ENCODE peak calls at places on chromosome 10, in five cellular contexts. N, F, I, D and B are unnamed samples.
A peak's percentile ranks its signal among the peaks of the same experiment; 100 is the strongest.

GRCh38 chr10:44195120-44196007 is 189.5 kb downstream of the CXCL12 start:
- DNase-seq in N (no peak), F (no peak), I (peak; percentile 55), D (peak; percentile 94), B (no peak)

GRCh38 chr10:110642980-110643655 is 1.0 kb upstream of the RBM20 start:
- DNase-seq in N (no peak), F (no peak), I (no peak), D (no peak), B (peak; percentile 43)

GRCh38 chr10:102419561-102420442 is 834 bp upstream of the FBXL15 start:
- DNase-seq in N (no peak), F (peak; percentile 78), I (peak; percentile 70), D (no peak), B (peak; percentile 77)

GRCh38 chr10:26199841-26200240 is 16.7 kb upstream of the GAD2 start:
- DNase-seq in N (no peak), F (peak; percentile 69), I (no peak), D (no peak), B (no peak)

GRCh38 chr10:3397231-3397630 is 224.6 kb upstream of the PITRM1 start:
- DNase-seq in N (no peak), F (no peak), I (no peak), D (peak; percentile 40), B (no peak)

GRCh38 chr10:132270256-132270655 is 37.5 kb downstream of the STK32C start:
- DNase-seq in N (no peak), F (no peak), I (peak; percentile 8), D (no peak), B (no peak)

GRCh38 chr10:20714518-20714917 is 182.6 kb downstream of the NEBL start:
- DNase-seq in N (no peak), F (no peak), I (no peak), D (no peak), B (no peak)

GRCh38 chr10:124688889-124689670 is 55.1 kb downstream of the FAM53B start:
- DNase-seq in N (no peak), F (no peak), I (no peak), D (no peak), B (no peak)

GRCh38 chr10:132449051-132449825 is 52.2 kb downstream of the PWWP2B start:
- DNase-seq in N (no peak), F (no peak), I (peak; percentile 46), D (no peak), B (no peak)

GRCh38 chr10:43197834-43198681 is 59.8 kb downstream of the CSGALNACT2 start:
- DNase-seq in N (no peak), F (peak; percentile 50), I (no peak), D (no peak), B (peak; percentile 60)

GRCh38 chr10:92572362-92573090 is 1.4 kb downstream of the IDE start:
- DNase-seq in N (no peak), F (no peak), I (no peak), D (no peak), B (no peak)

GRCh38 chr10:98415710-98416077 is 712 bp upstream of the PYROXD2 start:
- DNase-seq in N (no peak), F (no peak), I (no peak), D (no peak), B (no peak)

GRCh38 chr10:77896058-77896457 is 30.5 kb downstream of the DLG5 start:
- DNase-seq in N (no peak), F (no peak), I (no peak), D (no peak), B (no peak)

GRCh38 chr10:78365711-78366110 is 332.0 kb downstream of the RPS24 start:
- DNase-seq in N (no peak), F (no peak), I (no peak), D (peak; percentile 16), B (no peak)

GRCh38 chr10:11685787-11686218 is 56.4 kb upstream of the ECHDC3 start:
- DNase-seq in N (peak; percentile 69), F (peak; percentile 47), I (peak; percentile 53), D (peak; percentile 24), B (no peak)

GRCh38 chr10:124403548-124403947 is 15.2 kb downstream of the OAT start:
- DNase-seq in N (peak; percentile 89), F (peak; percentile 88), I (no peak), D (peak; percentile 81), B (peak; percentile 36)

GRCh38 chr10:63692205-63692896 is 171.2 kb downstream of the REEP3 start:
- DNase-seq in N (peak; percentile 42), F (no peak), I (no peak), D (no peak), B (no peak)

GRCh38 chr10:58173391-58173790 is 94.3 kb downstream of the IPMK start:
- DNase-seq in N (no peak), F (no peak), I (no peak), D (no peak), B (no peak)

GRCh38 chr10:31508234-31508633 is 189.2 kb downstream of the ZEB1 start:
- DNase-seq in N (no peak), F (no peak), I (no peak), D (no peak), B (no peak)

GRCh38 chr10:97058521-97058920 is 127.2 kb downstream of the SLIT1 start:
- DNase-seq in N (peak; percentile 27), F (no peak), I (no peak), D (no peak), B (no peak)

GRCh38 chr10:62130948-62131347 is 137.7 kb downstream of the RTKN2 start:
- DNase-seq in N (no peak), F (peak; percentile 64), I (no peak), D (peak; percentile 98), B (no peak)

GRCh38 chr10:17412323-17412722 is 42.1 kb downstream of the ST8SIA6 start:
- DNase-seq in N (no peak), F (no peak), I (no peak), D (no peak), B (peak; percentile 14)

GRCh38 chr10:118926018-118926417 is 103.5 kb upstream of the NANOS1 start:
- DNase-seq in N (no peak), F (no peak), I (no peak), D (no peak), B (no peak)

GRCh38 chr10:69407621-69408301 is 9.0 kb downstream of the TACR2 start:
- DNase-seq in N (no peak), F (peak; percentile 64), I (no peak), D (no peak), B (no peak)

GRCh38 chr10:77625379-77625778 is 12.2 kb downstream of the KCNMA1 start:
- DNase-seq in N (no peak), F (no peak), I (no peak), D (no peak), B (no peak)

GRCh38 chr10:132019366-132019765 is 37.6 kb upstream of the BNIP3 start:
- DNase-seq in N (no peak), F (no peak), I (no peak), D (no peak), B (no peak)

GRCh38 chr10:100662067-100662466 is 83.3 kb upstream of the PAX2 start:
- DNase-seq in N (no peak), F (no peak), I (no peak), D (no peak), B (no peak)

GRCh38 chr10:102284531-102284930 is 39.2 kb downstream of the GBF1 start:
- DNase-seq in N (no peak), F (no peak), I (no peak), D (no peak), B (no peak)

GRCh38 chr10:108862691-108863350 is 1060.5 kb downstream of the XPNPEP1 start:
- DNase-seq in N (no peak), F (no peak), I (no peak), D (peak; percentile 69), B (no peak)

GRCh38 chr10:19683965-19684364 is 132.3 kb upstream of the PLXDC2 start:
- DNase-seq in N (no peak), F (no peak), I (no peak), D (peak; percentile 59), B (no peak)

GRCh38 chr10:48608926-48609325 is 4.1 kb upstream of the ARHGAP22 start:
- DNase-seq in N (no peak), F (no peak), I (no peak), D (peak; percentile 51), B (no peak)

GRCh38 chr10:70462349-70462984 is 16.1 kb upstream of the PALD1 start:
- DNase-seq in N (peak; percentile 73), F (peak; percentile 76), I (peak; percentile 82), D (no peak), B (no peak)

GRCh38 chr10:45464958-45465567 is 91.0 kb downstream of the ALOX5 start:
- DNase-seq in N (peak; percentile 84), F (peak; percentile 78), I (peak; percentile 75), D (peak; percentile 67), B (peak; percentile 86)

GRCh38 chr10:91909178-91909677 is at the start of gene FGFBP3:
- DNase-seq in N (peak; percentile 54), F (peak; percentile 94), I (no peak), D (peak; percentile 45), B (peak; percentile 17)

GRCh38 chr10:89085153-89085552 is 94.6 kb downstream of the FAS start:
- DNase-seq in N (no peak), F (no peak), I (no peak), D (no peak), B (no peak)

GRCh38 chr10:125982256-125982948 is 86.0 kb downstream of the FANK1 start:
- DNase-seq in N (peak; percentile 88), F (peak; percentile 79), I (no peak), D (peak; percentile 74), B (peak; percentile 43)

GRCh38 chr10:36721851-36722250 is 403.5 kb upstream of the ANKRD30A start:
- DNase-seq in N (no peak), F (peak; percentile 25), I (no peak), D (peak; percentile 47), B (no peak)